ENCODE peak calls at places on chromosomes 13 and 19, in five cellular contexts. V, I, C, M and N are unnamed samples.

GRCh38 chr19:9306443-9306842 is 3.2 kb downstream of the ZNF699 start:
- DNase-seq in V (peak), I (no peak), C (peak), M (no peak), N (no peak)

GRCh38 chr19:1450735-1451669 is 1.1 kb downstream of the APC2 start:
- DNase-seq in V (no peak), I (no peak), C (no peak), M (no peak), N (no peak)

GRCh38 chr13:48727252-48728011 is 73.7 kb downstream of the CYSLTR2 start:
- DNase-seq in V (peak), I (no peak), C (no peak), M (no peak), N (no peak)

GRCh38 chr13:29963086-29963485 is 112.7 kb upstream of the UBL3 start:
- DNase-seq in V (no peak), I (no peak), C (no peak), M (no peak), N (no peak)

GRCh38 chr13:51244637-51245405 is 22.6 kb downstream of the FAM124A start:
- DNase-seq in V (no peak), I (peak), C (no peak), M (no peak), N (no peak)

GRCh38 chr13:44884076-44884729 is 105.1 kb downstream of the NUFIP1 start:
- DNase-seq in V (peak), I (no peak), C (peak), M (no peak), N (no peak)

GRCh38 chr13:86585826-86586225 is 786.6 kb upstream of the SLITRK6 start:
- DNase-seq in V (peak), I (no peak), C (peak), M (no peak), N (no peak)

GRCh38 chr19:788821-789472 is 8.3 kb upstream of the PTBP1 start:
- DNase-seq in V (no peak), I (peak), C (no peak), M (no peak), N (no peak)

GRCh38 chr19:4183967-4184717 is 1.7 kb downstream of the ANKRD24 start:
- DNase-seq in V (no peak), I (no peak), C (no peak), M (no peak), N (no peak)

GRCh38 chr19:42229855-42230331 is 9.8 kb downstream of the ZNF526 start:
- DNase-seq in V (peak), I (no peak), C (no peak), M (no peak), N (no peak)

GRCh38 chr13:31803327-31803726 is 64.0 kb downstream of the RXFP2 start:
- DNase-seq in V (no peak), I (no peak), C (no peak), M (no peak), N (no peak)

GRCh38 chr19:44807162-44807561 is 1.7 kb upstream of the BCAM start:
- DNase-seq in V (no peak), I (no peak), C (no peak), M (no peak), N (peak)

GRCh38 chr13:113928701-113929627 is 44.9 kb downstream of the C13orf46 start:
- DNase-seq in V (peak), I (peak), C (peak), M (no peak), N (no peak)

GRCh38 chr19:679418-680286 is 3.5 kb downstream of the FSTL3 start:
- DNase-seq in V (peak), I (peak), C (peak), M (peak), N (no peak)

GRCh38 chr19:13195678-13196077 is 45.5 kb downstream of the IER2 start:
- DNase-seq in V (no peak), I (peak), C (no peak), M (no peak), N (no peak)

GRCh38 chr19:33303791-33304759 is 1.7 kb upstream of the CEBPA start:
- DNase-seq in V (no peak), I (peak), C (no peak), M (no peak), N (no peak)

GRCh38 chr19:14405758-14406644 is 13.1 kb downstream of the DDX39A start:
- DNase-seq in V (peak), I (peak), C (peak), M (peak), N (no peak)

GRCh38 chr19:5913739-5914357 is at the start of gene CAPS:
- DNase-seq in V (peak), I (no peak), C (peak), M (no peak), N (peak)

DNA sequence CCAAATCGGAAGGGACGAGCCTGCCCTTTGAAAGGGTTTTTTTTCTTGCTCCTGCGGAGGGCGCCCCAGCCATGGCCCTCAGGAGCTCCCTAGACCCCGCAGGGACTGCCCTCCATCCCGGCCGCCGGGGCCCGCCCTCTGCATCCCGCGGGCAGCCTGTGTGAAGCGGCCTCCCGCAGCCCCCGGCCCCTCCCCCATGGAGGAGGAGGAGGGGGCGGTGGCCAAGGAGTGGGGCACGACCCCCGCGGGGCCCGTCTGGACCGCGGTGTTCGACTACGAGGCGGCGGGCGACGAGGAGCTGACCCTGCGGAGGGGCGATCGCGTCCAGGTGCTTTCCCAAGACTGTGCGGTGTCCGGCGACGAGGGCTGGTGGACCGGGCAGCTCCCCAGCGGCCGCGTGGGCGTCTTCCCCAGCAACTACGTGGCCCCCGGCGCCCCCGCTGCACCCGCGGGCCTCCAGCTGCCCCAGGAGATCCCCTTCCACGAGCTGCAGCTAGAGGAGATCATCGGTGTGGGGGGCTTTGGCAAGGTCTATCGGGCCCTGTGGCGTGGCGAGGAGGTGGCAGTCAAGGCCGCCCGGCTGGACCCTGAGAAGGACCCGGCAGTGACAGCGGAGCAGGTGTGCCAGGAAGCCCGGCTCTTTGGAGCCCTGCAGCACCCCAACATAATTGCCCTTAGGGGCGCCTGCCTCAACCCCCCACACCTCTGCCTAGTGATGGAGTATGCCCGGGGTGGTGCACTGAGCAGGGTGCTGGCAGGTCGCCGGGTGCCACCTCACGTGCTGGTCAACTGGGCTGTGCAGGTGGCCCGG is 815 bp downstream of the MAP3K10 start:
- DNase-seq in V (peak), I (peak), C (peak), M (peak), N (no peak)
- H2AFZ ChIP-seq in V (peak), I (no peak), C (peak), M (peak), N (peak)

GRCh38 chr13:63481334-63481733 is 2065.7 kb upstream of the PCDH20 start:
- DNase-seq in V (peak), I (no peak), C (peak), M (no peak), N (no peak)
- H2AFZ ChIP-seq in V (no peak), I (no peak), C (no peak), M (no peak), N (no peak)

GRCh38 chr13:58239774-58240268 is 608.3 kb downstream of the PCDH17 start:
- DNase-seq in V (no peak), I (no peak), C (no peak), M (no peak), N (no peak)
- H2AFZ ChIP-seq in V (no peak), I (no peak), C (no peak), M (no peak), N (no peak)

DNA sequence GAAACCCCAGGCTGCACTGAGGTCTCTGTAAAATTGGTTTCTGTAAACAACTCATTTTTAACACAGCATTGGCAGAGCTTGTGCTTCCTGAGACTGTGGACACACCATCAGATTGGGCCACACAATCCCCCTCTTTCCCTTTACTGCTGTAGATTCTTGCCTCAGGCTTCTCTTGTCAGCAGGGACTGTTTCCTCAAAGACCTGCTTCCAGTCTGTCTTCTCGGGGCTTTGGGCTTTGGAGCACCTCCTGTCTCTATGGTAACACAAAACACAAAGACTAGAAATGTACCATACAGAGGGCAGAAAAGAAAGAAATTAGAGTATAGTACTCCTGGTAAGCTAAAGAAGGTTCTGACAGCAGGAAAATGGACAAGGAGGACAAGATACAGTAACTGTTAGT is 484.5 kb downstream of the DIAPH3 start:
- DNase-seq in V (no peak), I (no peak), C (no peak), M (no peak), N (no peak)
- H2AFZ ChIP-seq in V (no peak), I (no peak), C (no peak), M (no peak), N (no peak)

GRCh38 chr19:48683349-48683748 is 10.5 kb upstream of the NTN5 start:
- DNase-seq in V (peak), I (no peak), C (peak), M (no peak), N (no peak)
- H2AFZ ChIP-seq in V (peak), I (no peak), C (peak), M (no peak), N (no peak)

GRCh38 chr19:20565321-20566018 is at the start of gene ZNF737:
- DNase-seq in V (peak), I (peak), C (peak), M (peak), N (peak)
- H2AFZ ChIP-seq in V (peak), I (no peak), C (peak), M (peak), N (peak)